ENCODE peak calls at places on chromosomes 3 and 15, in five cellular contexts. One of them, this sample, is unnamed.

GRCh38 chr15:70775160-70775559 is 11.8 kb upstream of the UACA start:
- DNase-seq in MM.1S: no peak
- DNase-seq in GM23338: no peak
- DNase-seq in neural progenitor cell: no peak
- DNase-seq in OCI-LY7: no peak
- DNase-seq in this sample: no peak

GRCh38 chr3:70072180-70072579 is 72.6 kb downstream of the SAMMSON start:
- DNase-seq in MM.1S: no peak
- DNase-seq in GM23338: no peak
- DNase-seq in neural progenitor cell: no peak
- DNase-seq in OCI-LY7: no peak
- DNase-seq in this sample: peak; percentile 27

GRCh38 chr15:31083394-31083790 is 18.1 kb downstream of the TRPM1 start:
- DNase-seq in MM.1S: peak; percentile 95
- DNase-seq in GM23338: no peak
- DNase-seq in neural progenitor cell: no peak
- DNase-seq in OCI-LY7: no peak
- DNase-seq in this sample: no peak

GRCh38 chr15:37058316-37058985 is 41.9 kb downstream of the MEIS2 start:
- DNase-seq in MM.1S: no peak
- DNase-seq in GM23338: peak; percentile 70
- DNase-seq in neural progenitor cell: peak; percentile 70
- DNase-seq in OCI-LY7: no peak
- DNase-seq in this sample: peak; percentile 49

GRCh38 chr3:14177580-14178246 is 688 bp downstream of the XPC start:
- DNase-seq in MM.1S: no peak
- DNase-seq in GM23338: no peak
- DNase-seq in neural progenitor cell: no peak
- DNase-seq in OCI-LY7: peak; percentile 16
- DNase-seq in this sample: no peak

GRCh38 chr3:177224406-177224805 is 27.1 kb upstream of the TBL1XR1 start:
- DNase-seq in MM.1S: peak; percentile 46
- DNase-seq in GM23338: no peak
- DNase-seq in neural progenitor cell: no peak
- DNase-seq in OCI-LY7: no peak
- DNase-seq in this sample: no peak

GRCh38 chr3:37779289-37780152 is 82.2 kb upstream of the CTDSPL start:
- DNase-seq in MM.1S: peak; percentile 73
- DNase-seq in GM23338: peak; percentile 91
- DNase-seq in neural progenitor cell: peak; percentile 82
- DNase-seq in OCI-LY7: peak; percentile 72
- DNase-seq in this sample: peak; percentile 87

GRCh38 chr3:159458010-159458409 is 530.6 kb upstream of the IL12A start:
- DNase-seq in MM.1S: no peak
- DNase-seq in GM23338: peak; percentile 36
- DNase-seq in neural progenitor cell: peak; percentile 9
- DNase-seq in OCI-LY7: no peak
- DNase-seq in this sample: peak; percentile 35

GRCh38 chr3:123755085-123755484 is 129.0 kb downstream of the MYLK start:
- DNase-seq in MM.1S: no peak
- DNase-seq in GM23338: no peak
- DNase-seq in neural progenitor cell: no peak
- DNase-seq in OCI-LY7: no peak
- DNase-seq in this sample: peak; percentile 88

GRCh38 chr15:74799843-74800558 is 12.6 kb upstream of the LMAN1L start:
- DNase-seq in MM.1S: peak; percentile 88
- DNase-seq in GM23338: peak; percentile 85
- DNase-seq in neural progenitor cell: peak; percentile 68
- DNase-seq in OCI-LY7: peak; percentile 77
- DNase-seq in this sample: peak; percentile 77

GRCh38 chr15:94324835-94325767 is 93.7 kb downstream of the MCTP2 start:
- DNase-seq in MM.1S: no peak
- DNase-seq in GM23338: no peak
- DNase-seq in neural progenitor cell: no peak
- DNase-seq in OCI-LY7: no peak
- DNase-seq in this sample: no peak

GRCh38 chr3:101781166-101781565 is 2.2 kb downstream of the NXPE3 start:
- DNase-seq in MM.1S: no peak
- DNase-seq in GM23338: peak; percentile 13
- DNase-seq in neural progenitor cell: no peak
- DNase-seq in OCI-LY7: no peak
- DNase-seq in this sample: no peak
- H3K4me3 ChIP-seq in MM.1S: peak overlapping the region; percentile 89
- H3K4me3 ChIP-seq in GM23338: peak overlapping the region; percentile 83
- H3K4me3 ChIP-seq in neural progenitor cell: no peak overlapping the region
- H3K4me3 ChIP-seq in OCI-LY7: peak overlapping the region; percentile 77
- H3K4me3 ChIP-seq in this sample: no peak overlapping the region

GRCh38 chr3:15382405-15382923 is 44.9 kb downstream of the METTL6 start:
- DNase-seq in MM.1S: no peak
- DNase-seq in GM23338: no peak
- DNase-seq in neural progenitor cell: no peak
- DNase-seq in OCI-LY7: no peak
- DNase-seq in this sample: no peak
- H3K4me1 ChIP-seq in MM.1S: peaks cover 42% of the 10 kb centered on the region
- H3K4me1 ChIP-seq in GM23338: no peaks in the 10 kb centered on the region
- H3K4me1 ChIP-seq in neural progenitor cell: no peaks in the 10 kb centered on the region
- H3K4me1 ChIP-seq in OCI-LY7: peaks cover 91% of the 10 kb centered on the region
- H3K4me1 ChIP-seq in this sample: no peaks in the 10 kb centered on the region

DNA sequence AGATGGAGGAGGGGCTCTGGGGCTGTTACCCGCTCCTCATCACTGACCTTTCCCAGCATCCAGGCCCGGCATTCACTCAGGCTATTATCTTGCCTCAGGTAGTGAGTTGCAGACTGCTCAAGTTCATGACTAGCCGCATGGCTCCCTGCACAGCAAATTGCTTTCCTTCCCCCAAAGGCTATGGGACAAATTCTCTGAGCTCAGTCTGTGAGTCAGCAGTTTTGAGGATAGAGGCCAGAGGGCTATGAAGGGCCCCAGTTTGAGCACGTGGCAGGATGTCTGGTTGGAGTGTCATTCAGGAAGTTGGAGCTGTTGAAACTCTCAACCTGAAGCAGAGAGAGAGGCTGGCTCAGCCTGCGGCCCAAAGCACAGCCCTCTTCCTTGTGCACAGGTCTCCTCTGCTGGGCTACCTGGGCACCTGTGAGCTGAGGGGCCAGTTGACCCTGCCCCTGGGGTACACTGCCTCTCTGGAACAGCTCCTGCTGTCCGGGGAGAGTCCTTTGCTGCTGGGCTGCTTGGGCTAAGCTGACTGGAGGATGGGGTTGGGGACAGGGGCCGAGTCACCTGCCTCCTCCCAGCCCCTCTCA is 7.9 kb downstream of the FAH start:
- DNase-seq in MM.1S: peak; percentile 87
- DNase-seq in GM23338: no peak
- DNase-seq in neural progenitor cell: no peak
- DNase-seq in OCI-LY7: peak; percentile 75
- DNase-seq in this sample: peak; percentile 83
- TF ChIP-seq EZH2phosphoT487 in MM.1S: no peak
- TF ChIP-seq EZH2phosphoT487 in GM23338: no peak
- TF ChIP-seq EZH2phosphoT487 in neural progenitor cell: no peak
- TF ChIP-seq EZH2phosphoT487 in OCI-LY7: no peak
- TF ChIP-seq EZH2phosphoT487 in this sample: no peak

GRCh38 chr3:120554727-120555660 is 41.1 kb upstream of the NDUFB4 start:
- DNase-seq in MM.1S: no peak
- DNase-seq in GM23338: no peak
- DNase-seq in neural progenitor cell: no peak
- DNase-seq in OCI-LY7: no peak
- DNase-seq in this sample: no peak
- H3K4me3 ChIP-seq in MM.1S: no peak overlapping the region
- H3K4me3 ChIP-seq in GM23338: no peak overlapping the region
- H3K4me3 ChIP-seq in neural progenitor cell: no peak overlapping the region
- H3K4me3 ChIP-seq in OCI-LY7: no peak overlapping the region
- H3K4me3 ChIP-seq in this sample: no peak overlapping the region

DNA sequence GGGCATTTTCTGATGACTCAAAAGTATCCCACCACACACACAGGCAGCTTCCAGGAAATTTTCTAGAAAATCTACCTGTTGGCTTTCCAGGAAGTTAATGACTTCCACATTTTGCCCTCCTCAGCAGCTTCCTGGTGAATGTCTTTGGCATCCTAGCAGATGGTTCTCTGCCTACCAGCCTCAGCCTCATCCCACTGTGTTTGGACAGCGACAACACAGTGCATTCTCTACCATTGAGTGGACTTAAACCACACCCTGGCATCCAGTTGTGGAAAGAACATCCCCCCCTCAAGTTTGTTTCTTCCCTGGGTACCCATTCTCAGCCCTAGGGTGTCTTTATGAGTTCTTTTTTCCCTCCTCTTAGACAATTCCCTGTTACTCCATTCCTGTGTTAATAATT is 50.8 kb upstream of the GADL1 start:
- DNase-seq in MM.1S: no peak
- DNase-seq in GM23338: no peak
- DNase-seq in neural progenitor cell: no peak
- DNase-seq in OCI-LY7: no peak
- DNase-seq in this sample: no peak
- H3K4me1 ChIP-seq in MM.1S: no peaks in the 10 kb centered on the region
- H3K4me1 ChIP-seq in GM23338: no peaks in the 10 kb centered on the region
- H3K4me1 ChIP-seq in neural progenitor cell: peaks cover 6% of the 10 kb centered on the region
- H3K4me1 ChIP-seq in OCI-LY7: no peaks in the 10 kb centered on the region
- H3K4me1 ChIP-seq in this sample: no peaks in the 10 kb centered on the region

GRCh38 chr3:30779686-30780287 is 114.7 kb downstream of the GADL1 start:
- DNase-seq in MM.1S: peak; percentile 15
- DNase-seq in GM23338: peak; percentile 71
- DNase-seq in neural progenitor cell: peak; percentile 49
- DNase-seq in OCI-LY7: peak; percentile 24
- DNase-seq in this sample: peak; percentile 54
- TF ChIP-seq EZH2phosphoT487 in MM.1S: no peak
- TF ChIP-seq EZH2phosphoT487 in GM23338: no peak
- TF ChIP-seq EZH2phosphoT487 in neural progenitor cell: no peak
- TF ChIP-seq EZH2phosphoT487 in OCI-LY7: no peak
- TF ChIP-seq EZH2phosphoT487 in this sample: no peak

DNA sequence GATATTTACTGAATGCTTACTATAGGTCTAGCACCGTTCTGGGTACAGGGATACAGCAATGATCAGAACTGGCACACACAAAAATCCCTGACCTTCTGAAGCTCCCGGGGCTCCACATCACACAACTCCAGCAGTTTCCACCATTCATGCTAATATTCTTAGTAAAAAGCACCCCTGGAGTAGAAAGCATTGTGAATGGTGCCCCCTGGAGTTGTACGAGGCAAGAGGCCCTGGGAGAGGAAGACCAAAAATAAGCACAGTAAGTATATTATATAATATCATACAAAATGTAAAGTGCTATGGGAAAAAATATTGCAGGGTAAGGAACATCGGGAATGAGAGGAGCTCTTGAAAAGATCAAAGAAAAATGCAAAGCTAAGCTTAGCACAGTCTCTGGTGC is 790 bp upstream of the SRGAP3 start:
- DNase-seq in MM.1S: no peak
- DNase-seq in GM23338: peak; percentile 51
- DNase-seq in neural progenitor cell: peak; percentile 28
- DNase-seq in OCI-LY7: no peak
- DNase-seq in this sample: no peak
- H3K4me3 ChIP-seq in MM.1S: no peak overlapping the region
- H3K4me3 ChIP-seq in GM23338: no peak overlapping the region
- H3K4me3 ChIP-seq in neural progenitor cell: no peak overlapping the region
- H3K4me3 ChIP-seq in OCI-LY7: no peak overlapping the region
- H3K4me3 ChIP-seq in this sample: no peak overlapping the region

DNA sequence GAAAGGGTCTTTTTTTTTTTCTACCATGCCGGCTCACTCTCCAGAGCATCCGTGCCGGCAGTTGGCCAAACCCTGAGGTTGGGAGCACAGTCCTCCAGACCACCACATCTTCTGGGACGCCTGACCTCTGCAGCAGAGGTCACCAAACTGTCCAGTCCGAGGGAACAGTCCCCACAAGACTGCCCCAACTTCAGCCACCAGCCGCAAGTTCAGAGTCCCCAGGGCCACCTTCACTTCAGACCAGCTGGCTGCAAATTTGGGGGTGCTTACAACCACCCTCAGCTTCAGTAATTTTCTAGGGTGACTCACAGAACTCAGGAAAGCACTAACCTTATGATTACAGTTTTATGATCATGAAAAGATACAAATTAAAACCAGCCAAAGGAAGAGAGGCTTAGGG is 28.9 kb downstream of the PLA2G4D start:
- DNase-seq in MM.1S: no peak
- DNase-seq in GM23338: no peak
- DNase-seq in neural progenitor cell: no peak
- DNase-seq in OCI-LY7: no peak
- DNase-seq in this sample: peak; percentile 1
- H3K4me1 ChIP-seq in MM.1S: peaks cover 3% of the 10 kb centered on the region
- H3K4me1 ChIP-seq in GM23338: no peaks in the 10 kb centered on the region
- H3K4me1 ChIP-seq in neural progenitor cell: no peaks in the 10 kb centered on the region
- H3K4me1 ChIP-seq in OCI-LY7: peaks cover 15% of the 10 kb centered on the region
- H3K4me1 ChIP-seq in this sample: peaks cover 6% of the 10 kb centered on the region

GRCh38 chr3:86951343-86951742 is 39.6 kb downstream of the VGLL3 start:
- DNase-seq in MM.1S: no peak
- DNase-seq in GM23338: no peak
- DNase-seq in neural progenitor cell: no peak
- DNase-seq in OCI-LY7: no peak
- DNase-seq in this sample: no peak
- TF ChIP-seq EZH2phosphoT487 in MM.1S: no peak
- TF ChIP-seq EZH2phosphoT487 in GM23338: no peak
- TF ChIP-seq EZH2phosphoT487 in neural progenitor cell: no peak
- TF ChIP-seq EZH2phosphoT487 in OCI-LY7: no peak
- TF ChIP-seq EZH2phosphoT487 in this sample: no peak

This sample was measured in hepatocyte.